ENCODE peak calls at places on chromosomes 11 and 22, in seven cellular contexts. X is left ventricle myocardium inferior, F is Caco-2, Q is mucosa of descending colon, B is tibial nerve, A is hepatocyte, U is pancreas. O is an unnamed sample.
A peak's percentile ranks its signal among the peaks of the same experiment; 100 is the strongest.

GRCh38 chr11:94851864-94852581 is 83.9 kb downstream of the AMOTL1 start:
- DNase-seq in A (no peak), F (no peak), X (no peak), B (no peak), U (no peak), Q (no peak), O (no peak)

GRCh38 chr22:49960967-49961600 is 512 bp downstream of the PIM3 start:
- DNase-seq in A (peak; percentile 68), B (peak; percentile 15), X (peak; percentile 48), U (peak; percentile 89), F (peak; percentile 53), Q (peak; percentile 78), O (no peak)

GRCh38 chr11:128323381-128323780 is 264.0 kb downstream of the ETS1 start:
- DNase-seq in U (no peak), X (no peak), B (no peak), A (peak; percentile 46), F (no peak), Q (no peak), O (no peak)

GRCh38 chr22:50085211-50085999 is at the start of gene MLC1:
- DNase-seq in U (no peak), X (no peak), Q (no peak), B (no peak), F (no peak), A (no peak), O (peak; percentile 12)

GRCh38 chr11:113373306-113373705 is 14.3 kb upstream of the ANKK1 start:
- DNase-seq in X (no peak), A (no peak), U (no peak), B (no peak), Q (no peak), F (no peak), O (peak; percentile 3)

GRCh38 chr22:24271406-24271760 is 752 bp downstream of the SPECC1L start:
- DNase-seq in B (no peak), X (no peak), U (no peak), A (peak; percentile 55), F (no peak), Q (no peak), O (no peak)

GRCh38 chr22:28788601-28789000 is 11.8 kb downstream of the XBP1 start:
- DNase-seq in B (no peak), F (no peak), U (no peak), X (no peak), Q (no peak), A (no peak), O (no peak)

GRCh38 chr11:119047205-119047604 is 9.8 kb downstream of the HYOU1 start:
- DNase-seq in B (no peak), U (peak; percentile 13), Q (peak; percentile 9), X (no peak), A (no peak), F (no peak), O (no peak)

GRCh38 chr11:70544067-70544773 is 145.9 kb downstream of the CTTN start:
- DNase-seq in U (no peak), F (no peak), X (no peak), Q (no peak), A (no peak), B (no peak), O (no peak)

GRCh38 chr11:30719420-30719819 is 133.3 kb upstream of the MPPED2 start:
- DNase-seq in U (no peak), X (no peak), A (no peak), B (no peak), Q (no peak), F (no peak), O (no peak)

GRCh38 chr22:23233084-23233501 is 52.8 kb downstream of the BCR start:
- DNase-seq in B (no peak), Q (peak; percentile 33), U (no peak), F (no peak), X (peak; percentile 74), A (no peak), O (no peak)
- H3K36me3 ChIP-seq in B (no peaks in the 10 kb centered on the region), Q (no peaks in the 10 kb centered on the region), U (no peaks in the 10 kb centered on the region), F (peaks cover 3% of the 10 kb centered on the region), X (no peaks in the 10 kb centered on the region), A (no peaks in the 10 kb centered on the region), O (peaks cover 12% of the 10 kb centered on the region)

GRCh38 chr11:653837-654236 is 16.8 kb downstream of the DRD4 start:
- DNase-seq in B (no peak), F (no peak), A (no peak), Q (no peak), U (no peak), X (no peak), O (no peak)
- H3K36me3 ChIP-seq in B (peaks cover under 1% of the 10 kb centered on the region), F (peaks cover 3% of the 10 kb centered on the region), A (no peaks in the 10 kb centered on the region), Q (no peaks in the 10 kb centered on the region), U (no peaks in the 10 kb centered on the region), X (peaks cover 49% of the 10 kb centered on the region), O (no peaks in the 10 kb centered on the region)

DNA sequence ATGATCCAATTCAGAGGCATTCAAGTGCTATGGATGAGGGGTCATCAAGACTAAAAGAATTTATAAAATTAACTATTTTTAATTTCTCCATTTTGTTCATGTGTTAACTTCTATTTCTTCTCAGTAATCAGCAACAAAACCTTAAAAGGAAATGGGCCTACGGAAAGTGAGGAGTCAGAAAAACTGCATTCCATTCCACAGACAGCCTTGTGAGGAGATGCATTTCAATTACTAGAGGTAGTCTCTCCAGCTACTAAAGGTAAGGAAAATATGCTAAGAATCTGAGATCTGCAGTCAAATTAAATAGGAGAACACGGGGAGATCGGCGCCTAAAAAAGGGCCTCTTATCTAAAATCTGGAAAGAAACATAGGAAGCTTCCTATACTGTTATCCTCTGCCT is 661.7 kb downstream of the DLG2 start:
- DNase-seq in A (no peak), Q (no peak), X (no peak), B (no peak), F (no peak), U (no peak), O (no peak)
- H3K36me3 ChIP-seq in A (no peaks in the 10 kb centered on the region), Q (no peaks in the 10 kb centered on the region), X (no peaks in the 10 kb centered on the region), B (no peaks in the 10 kb centered on the region), F (no peaks in the 10 kb centered on the region), U (no peaks in the 10 kb centered on the region), O (no peaks in the 10 kb centered on the region)

GRCh38 chr11:60931897-60932296 is 7.6 kb downstream of the TMEM132A start:
- DNase-seq in F (no peak), X (no peak), A (no peak), B (no peak), Q (no peak), U (no peak), O (peak; percentile 46)
- H3K36me3 ChIP-seq in F (peaks cover 3% of the 10 kb centered on the region), X (peaks cover 6% of the 10 kb centered on the region), A (no peaks in the 10 kb centered on the region), B (no peaks in the 10 kb centered on the region), Q (no peaks in the 10 kb centered on the region), U (no peaks in the 10 kb centered on the region), O (peaks cover 39% of the 10 kb centered on the region)

GRCh38 chr22:44724416-44724815 is 22.4 kb downstream of the PRR5 start:
- DNase-seq in U (no peak), X (no peak), F (peak; percentile 62), Q (no peak), A (no peak), B (no peak), O (no peak)
- H3K36me3 ChIP-seq in U (no peaks in the 10 kb centered on the region), X (no peaks in the 10 kb centered on the region), F (peaks cover 5% of the 10 kb centered on the region), Q (no peaks in the 10 kb centered on the region), A (no peaks in the 10 kb centered on the region), B (peaks cover 7% of the 10 kb centered on the region), O (no peaks in the 10 kb centered on the region)

O was measured in SJSA1.